ENCODE peak calls at places on chromosome 2, in eight cellular contexts. C, Y, Q, S, K, N, R and X are unnamed samples.

GRCh38 chr2:54310961-54311360 is 54.9 kb upstream of the TSPYL6 start:
- DNase-seq in C (no peak), Y (no peak), Q (no peak), S (no peak), K (no peak), N (no peak), R (no peak), X (no peak)

GRCh38 chr2:85557130-85557529 is 4.2 kb downstream of the GGCX start:
- DNase-seq in C (no peak), Y (no peak), Q (no peak), S (no peak), K (no peak), N (no peak), R (no peak), X (no peak)

GRCh38 chr2:214244847-214245246 is 166.0 kb upstream of the VWC2L start:
- DNase-seq in C (no peak), Y (no peak), Q (no peak), S (no peak), K (no peak), N (no peak), R (no peak), X (no peak)

GRCh38 chr2:241901500-241902351 is 32.2 kb downstream of the RTP5 start:
- DNase-seq in C (peak), Y (no peak), Q (no peak), S (no peak), K (no peak), N (no peak), R (no peak), X (peak)

GRCh38 chr2:182366625-182367024 is 60.2 kb downstream of the PDE1A start:
- DNase-seq in C (no peak), Y (no peak), Q (peak), S (no peak), K (peak), N (peak), R (no peak), X (no peak)

GRCh38 chr2:38178556-38179419 is 102.8 kb upstream of the CYP1B1 start:
- DNase-seq in C (no peak), Y (no peak), Q (no peak), S (no peak), K (peak), N (peak), R (peak), X (no peak)

GRCh38 chr2:177204417-177204816 is 8.2 kb upstream of the HNRNPA3 start:
- DNase-seq in C (no peak), Y (no peak), Q (no peak), S (no peak), K (no peak), N (no peak), R (no peak), X (peak)

GRCh38 chr2:210004893-210005292 is 2.5 kb downstream of the RPE start:
- DNase-seq in C (no peak), Y (no peak), Q (no peak), S (no peak), K (no peak), N (no peak), R (no peak), X (no peak)

GRCh38 chr2:9240745-9241144 is 34.1 kb downstream of the ASAP2 start:
- DNase-seq in C (peak), Y (no peak), Q (no peak), S (no peak), K (no peak), N (no peak), R (no peak), X (no peak)

GRCh38 chr2:20212459-20212870 is 12.5 kb downstream of the SDC1 start:
- DNase-seq in C (peak), Y (no peak), Q (no peak), S (peak), K (no peak), N (no peak), R (peak), X (no peak)

GRCh38 chr2:207239754-207240494 is 74.2 kb upstream of the KLF7 start:
- DNase-seq in C (no peak), Y (no peak), Q (no peak), S (peak), K (no peak), N (no peak), R (no peak), X (no peak)

GRCh38 chr2:169542433-169542832 is 31.2 kb downstream of the FASTKD1 start:
- DNase-seq in C (no peak), Y (no peak), Q (no peak), S (no peak), K (no peak), N (no peak), R (no peak), X (no peak)

GRCh38 chr2:241895732-241896641 is 26.5 kb downstream of the RTP5 start:
- DNase-seq in C (peak), Y (no peak), Q (no peak), S (no peak), K (no peak), N (no peak), R (no peak), X (no peak)

GRCh38 chr2:133829686-133830085 is 261.4 kb upstream of the NCKAP5 start:
- DNase-seq in C (no peak), Y (no peak), Q (no peak), S (no peak), K (no peak), N (no peak), R (no peak), X (no peak)

GRCh38 chr2:218179782-218180181 is 13.0 kb upstream of the CXCR1 start:
- DNase-seq in C (no peak), Y (no peak), Q (no peak), S (no peak), K (no peak), N (no peak), R (no peak), X (no peak)

GRCh38 chr2:176188218-176188968 is at the start of gene HOXD1:
- DNase-seq in C (peak), Y (no peak), Q (peak), S (peak), K (no peak), N (no peak), R (peak), X (peak)

GRCh38 chr2:36450466-36451196 is 95.1 kb downstream of the CRIM1 start:
- DNase-seq in C (peak), Y (no peak), Q (no peak), S (no peak), K (peak), N (no peak), R (no peak), X (no peak)

GRCh38 chr2:198712485-198712884 is 745.3 kb downstream of the SATB2 start:
- DNase-seq in C (no peak), Y (no peak), Q (no peak), S (no peak), K (no peak), N (no peak), R (no peak), X (no peak)

GRCh38 chr2:95372845-95373244 is 29.7 kb upstream of the FAHD2A start:
- DNase-seq in C (no peak), Y (no peak), Q (no peak), S (no peak), K (no peak), N (no peak), R (no peak), X (no peak)

GRCh38 chr2:136114392-136114791 is 3.6 kb downstream of the CXCR4 start:
- DNase-seq in C (no peak), Y (peak), Q (no peak), S (no peak), K (no peak), N (no peak), R (no peak), X (no peak)

GRCh38 chr2:43818761-43819160 is 19.9 kb downstream of the ABCG5 start:
- DNase-seq in C (peak), Y (no peak), Q (no peak), S (no peak), K (no peak), N (peak), R (no peak), X (no peak)

GRCh38 chr2:10534514-10535250 is 86.6 kb upstream of the ODC1 start:
- DNase-seq in C (no peak), Y (no peak), Q (no peak), S (no peak), K (no peak), N (no peak), R (no peak), X (no peak)

GRCh38 chr2:64233396-64233922 is 89.2 kb upstream of the PELI1 start:
- DNase-seq in C (no peak), Y (no peak), Q (no peak), S (no peak), K (no peak), N (no peak), R (no peak), X (no peak)

GRCh38 chr2:113812204-113812603 is 55.8 kb upstream of the SLC35F5 start:
- DNase-seq in C (no peak), Y (no peak), Q (no peak), S (no peak), K (no peak), N (no peak), R (no peak), X (no peak)

GRCh38 chr2:73069855-73070650 is 1.5 kb downstream of the SFXN5 start:
- DNase-seq in C (no peak), Y (peak), Q (no peak), S (no peak), K (no peak), N (no peak), R (peak), X (no peak)

GRCh38 chr2:239465017-239466001 is 64.5 kb upstream of the HDAC4 start:
- DNase-seq in C (peak), Y (peak), Q (no peak), S (no peak), K (no peak), N (peak), R (no peak), X (no peak)

GRCh38 chr2:7634370-7634769 is 717.2 kb downstream of the RNF144A start:
- DNase-seq in C (no peak), Y (peak), Q (peak), S (no peak), K (no peak), N (no peak), R (no peak), X (no peak)

GRCh38 chr2:231337807-231338759 is 57.4 kb upstream of the B3GNT7 start:
- DNase-seq in C (no peak), Y (no peak), Q (no peak), S (no peak), K (no peak), N (no peak), R (no peak), X (no peak)

GRCh38 chr2:223815186-223815883 is 22.0 kb downstream of the AP1S3 start:
- DNase-seq in C (peak), Y (no peak), Q (no peak), S (no peak), K (peak), N (peak), R (no peak), X (no peak)

GRCh38 chr2:179686718-179687342 is 174.6 kb downstream of the ZNF385B start:
- DNase-seq in C (no peak), Y (no peak), Q (no peak), S (no peak), K (no peak), N (no peak), R (no peak), X (no peak)

GRCh38 chr2:82819936-82820335 is 1639.1 kb downstream of the SUCLG1 start:
- DNase-seq in C (no peak), Y (no peak), Q (no peak), S (no peak), K (no peak), N (no peak), R (no peak), X (no peak)

GRCh38 chr2:63788070-63788469 is 53.6 kb upstream of the UGP2 start:
- DNase-seq in C (peak), Y (no peak), Q (no peak), S (no peak), K (peak), N (no peak), R (no peak), X (no peak)

GRCh38 chr2:62423883-62424458 is 82.0 kb downstream of the TMEM17 start:
- DNase-seq in C (no peak), Y (no peak), Q (no peak), S (no peak), K (no peak), N (peak), R (no peak), X (no peak)

GRCh38 chr2:134619250-134619649 is 99.5 kb downstream of the TMEM163 start:
- DNase-seq in C (no peak), Y (no peak), Q (no peak), S (no peak), K (no peak), N (no peak), R (no peak), X (no peak)

GRCh38 chr2:51813245-51813644 is 781.3 kb upstream of the NRXN1 start:
- DNase-seq in C (peak), Y (no peak), Q (no peak), S (no peak), K (no peak), N (no peak), R (no peak), X (no peak)

GRCh38 chr2:173359231-173359630 is 4.6 kb downstream of the CDCA7 start:
- DNase-seq in C (no peak), Y (no peak), Q (no peak), S (no peak), K (no peak), N (no peak), R (peak), X (no peak)